ENCODE peak calls at places on chromosome 17, in four cellular contexts. P is pons; L is activated effector memory CD4-positive, alpha-beta T cell treated with anti-CD3 and anti-CD28 coated beads, Interleukin-2, amount 50 U/mL, for 16 hours; U is Peyer's patch. H is an unnamed sample.

GRCh38 chr17:41585301-41585700 is 1.4 kb downstream of the KRT14 start:
- DNase-seq in P (no peak), U (no peak), L (no peak), H (no peak)

GRCh38 chr17:35726609-35727460 is 4.6 kb upstream of the RASL10B start:
- DNase-seq in L (no peak), U (no peak), P (no peak), H (no peak)

GRCh38 chr17:82295472-82295814 is 21.9 kb upstream of the CSNK1D start:
- DNase-seq in L (no peak), U (no peak), P (no peak), H (no peak)

GRCh38 chr17:58536541-58536940 is 22.1 kb upstream of the MTMR4 start:
- DNase-seq in L (no peak), P (no peak), U (no peak), H (no peak)

GRCh38 chr17:36992701-36993100 is 43.9 kb downstream of the AATF start:
- DNase-seq in L (no peak), U (no peak), P (no peak), H (no peak)

GRCh38 chr17:65362826-65363225 is 198.6 kb downstream of the AXIN2 start:
- DNase-seq in U (no peak), P (no peak), L (no peak), H (peak; percentile 61)

GRCh38 chr17:77748436-77748835 is 210.1 kb upstream of the TNRC6C start:
- DNase-seq in U (no peak), P (no peak), L (peak; percentile 12), H (no peak)

GRCh38 chr17:13545941-13546340 is 55.8 kb downstream of the HS3ST3A1 start:
- DNase-seq in U (no peak), L (no peak), P (no peak), H (no peak)

GRCh38 chr17:82718986-82719685 is 2.6 kb downstream of the FN3KRP start:
- DNase-seq in P (no peak), U (no peak), L (no peak), H (no peak)

GRCh38 chr17:40707720-40708119 is 4.2 kb upstream of the KRT24 start:
- DNase-seq in L (no peak), U (no peak), P (no peak), H (no peak)

GRCh38 chr17:64418506-64419339 is 28.1 kb upstream of the PECAM1 start:
- DNase-seq in L (no peak), P (peak; percentile 76), U (no peak), H (peak; percentile 17)

GRCh38 chr17:39738568-39738901 is 797 bp downstream of the GRB7 start:
- DNase-seq in L (peak; percentile 78), U (no peak), P (no peak), H (peak; percentile 28)

GRCh38 chr17:73349138-73349537 is 37.3 kb upstream of the CDC42EP4 start:
- DNase-seq in L (no peak), P (peak; percentile 95), U (no peak), H (no peak)

GRCh38 chr17:12463102-12463501 is 202.6 kb upstream of the MYOCD start:
- DNase-seq in P (no peak), U (no peak), L (no peak), H (no peak)

GRCh38 chr17:56678249-56679144 is 85.0 kb downstream of the NOG start:
- DNase-seq in U (no peak), P (no peak), L (no peak), H (no peak)

GRCh38 chr17:48155889-48156670 is 48.5 kb downstream of the SNX11 start:
- DNase-seq in U (no peak), P (no peak), L (no peak), H (no peak)

GRCh38 chr17:38476549-38476948 is 48.3 kb downstream of the ARHGAP23 start:
- DNase-seq in L (no peak), P (no peak), U (no peak), H (no peak)

GRCh38 chr17:27846042-27846655 is 45.8 kb upstream of the NOS2 start:
- DNase-seq in U (peak; percentile 26), P (no peak), L (peak; percentile 64), H (no peak)

GRCh38 chr17:81315170-81315884 is 20.2 kb upstream of the SLC38A10 start:
- DNase-seq in P (peak; percentile 83), U (no peak), L (no peak), H (no peak)

GRCh38 chr17:2084129-2084765 is 29.3 kb downstream of the HIC1 start:
- DNase-seq in U (no peak), L (no peak), P (no peak), H (no peak)

GRCh38 chr17:77427471-77427991 is 286.8 kb downstream of the SEC14L1 start:
- DNase-seq in L (no peak), U (no peak), P (no peak), H (no peak)

GRCh38 chr17:48644910-48645557 is 18.9 kb upstream of the HOXB9 start:
- DNase-seq in P (no peak), U (no peak), L (no peak), H (no peak)

GRCh38 chr17:17782425-17783120 is 54.2 kb downstream of the SREBF1 start:
- DNase-seq in L (no peak), P (no peak), U (no peak), H (no peak)

GRCh38 chr17:28398280-28398981 is 7.6 kb downstream of the SLC46A1 start:
- DNase-seq in L (no peak), P (no peak), U (no peak), H (no peak)

GRCh38 chr17:17445925-17446665 is 30.7 kb upstream of the MED9 start:
- DNase-seq in U (no peak), L (no peak), P (no peak), H (peak; percentile 62)

GRCh38 chr17:73952136-73952497 is 251.4 kb upstream of the RPL38 start:
- DNase-seq in L (no peak), U (no peak), P (no peak), H (no peak)

H was measured in DMS153.